ENCODE peak calls at places on chromosome 3, in ten cellular contexts. Y is AG20443, P is SIG-M5, Z is T-helper 9 cell, K is cardiac fibroblast, T is sigmoid colon, L is brain microvascular endothelial cell, C is B cell, W is hippocampal formation, D is NCI-H2029. N is an unnamed sample.

GRCh38 chr3:152909180-152909883 is 74.4 kb downstream of the P2RY1 start:
- DNase-seq in Y (peak; percentile 30), P (no peak), Z (no peak), K (peak; percentile 82), T (no peak), L (peak; percentile 4), C (no peak), W (no peak), D (no peak), N (no peak)

GRCh38 chr3:140441006-140441405 is 236.9 kb upstream of the TRIM42 start:
- DNase-seq in Y (peak; percentile 51), P (no peak), Z (no peak), K (peak; percentile 62), T (no peak), L (peak; percentile 58), C (no peak), W (no peak), D (no peak), N (peak; percentile 8)

GRCh38 chr3:13708871-13709595 is 160.1 kb downstream of the FBLN2 start:
- DNase-seq in Y (no peak), P (no peak), Z (no peak), K (no peak), T (no peak), L (no peak), C (no peak), W (no peak), D (no peak), N (no peak)

GRCh38 chr3:191314109-191314728 is 15.0 kb upstream of the CCDC50 start:
- DNase-seq in Y (no peak), P (no peak), Z (no peak), K (no peak), T (no peak), L (no peak), C (no peak), W (no peak), D (no peak), N (no peak)

GRCh38 chr3:14867936-14868570 is 49.3 kb downstream of the FGD5 start:
- DNase-seq in Y (no peak), P (no peak), Z (no peak), K (no peak), T (no peak), L (no peak), C (no peak), W (no peak), D (no peak), N (no peak)

GRCh38 chr3:14503706-14504065 is 36.5 kb downstream of the GRIP2 start:
- DNase-seq in Y (no peak), P (no peak), Z (no peak), K (no peak), T (no peak), L (no peak), C (no peak), W (no peak), D (no peak), N (no peak)

GRCh38 chr3:116053017-116053416 is 392.3 kb downstream of the LSAMP start:
- DNase-seq in Y (no peak), P (no peak), Z (no peak), K (no peak), T (no peak), L (no peak), C (no peak), W (no peak), D (no peak), N (no peak)

GRCh38 chr3:115021061-115021460 is 126.0 kb downstream of the ZBTB20 start:
- DNase-seq in Y (no peak), P (no peak), Z (no peak), K (no peak), T (no peak), L (no peak), C (no peak), W (no peak), D (no peak), N (no peak)

GRCh38 chr3:60430208-60430607 is 821.0 kb downstream of the FHIT start:
- DNase-seq in Y (no peak), P (no peak), Z (no peak), K (no peak), T (no peak), L (no peak), C (no peak), W (no peak), D (no peak), N (no peak)